ENCODE peak calls at places on chromosomes 7 and 10, in seven cellular contexts. S is activated T-cell treated with anti-CD3 and anti-CD28 coated beads, Interleukin-2, amount 50 U/mL, for 72 hours; E is heart left ventricle; Z is foreskin keratinocyte; V is GM23248; O is pulmonary artery endothelial cell; W is A549. R is an unnamed sample.

GRCh38 chr7:142614116-142614515 is 135.2 kb upstream of the PRSS1 start:
- DNase-seq in W (no peak), V (peak; percentile 43), O (no peak), Z (no peak), E (no peak), S (no peak), R (no peak)

GRCh38 chr10:13894412-13895093 is 307.8 kb downstream of the PRPF18 start:
- DNase-seq in V (peak; percentile 70), W (no peak), E (no peak), Z (no peak), O (peak; percentile 44), S (no peak), R (peak; percentile 88)

GRCh38 chr7:20786779-20787651 is at the start of gene SP8:
- DNase-seq in S (no peak), E (no peak), W (peak; percentile 48), Z (no peak), V (peak; percentile 33), O (no peak), R (no peak)

GRCh38 chr10:125538947-125539649 is 143.9 kb downstream of the TEX36 start:
- DNase-seq in V (no peak), E (no peak), S (no peak), Z (no peak), W (no peak), O (no peak), R (no peak)

GRCh38 chr10:26486985-26487850 is 49.1 kb downstream of the APBB1IP start:
- DNase-seq in V (peak; percentile 99), E (no peak), O (no peak), S (peak; percentile 80), Z (peak; percentile 59), W (peak; percentile 76), R (peak; percentile 62)

GRCh38 chr10:26821699-26822542 is 38.8 kb downstream of the ABI1 start:
- DNase-seq in V (no peak), Z (no peak), W (no peak), O (no peak), S (no peak), E (no peak), R (no peak)

GRCh38 chr10:28991738-28992270 is 297.1 kb upstream of the LYZL1 start:
- DNase-seq in S (peak; percentile 53), O (no peak), W (peak; percentile 60), E (no peak), Z (no peak), V (peak; percentile 7), R (no peak)

GRCh38 chr10:31129261-31129660 is 97.6 kb upstream of the ZNF438 start:
- DNase-seq in O (no peak), W (no peak), Z (no peak), V (peak; percentile 68), E (no peak), S (no peak), R (peak; percentile 83)

R was measured in osteoblast.